ENCODE peak calls at places on chromosome X, in eight cellular contexts. R is AG04450; P is transverse colon; X is choroid plexus epithelial cell; K is Calu3; N is CD4-positive, alpha-beta T cell; O is HFFc6; M is BJ. H is an unnamed sample.
A peak's percentile ranks its signal among the peaks of the same experiment; 100 is the strongest.

GRCh38 chrX:3706481-3706880 is 7.0 kb downstream of the PRKX start:
- DNase-seq in R (no peak), O (no peak), P (no peak), K (no peak), N (no peak), X (no peak), M (no peak), H (no peak)

GRCh38 chrX:153642313-153642654 is 4.7 kb upstream of the DUSP9 start:
- DNase-seq in K (no peak), R (no peak), N (no peak), P (no peak), X (no peak), O (no peak), M (no peak), H (no peak)

GRCh38 chrX:103369479-103369878 is 6.9 kb upstream of the BEX3 start:
- DNase-seq in X (no peak), P (no peak), N (no peak), M (no peak), O (no peak), R (no peak), K (no peak), H (no peak)

GRCh38 chrX:140733766-140734342 is 24.3 kb downstream of the LINC00632 start:
- DNase-seq in K (peak; percentile 2), M (no peak), O (peak; percentile 9), P (no peak), N (no peak), X (peak; percentile 63), R (no peak), H (no peak)

GRCh38 chrX:9519546-9520210 is 54.8 kb downstream of the TBL1X start:
- DNase-seq in M (no peak), R (no peak), O (no peak), P (no peak), N (no peak), K (no peak), X (no peak), H (no peak)

GRCh38 chrX:132592880-132593279 is 104.0 kb upstream of the MBNL3 start:
- DNase-seq in O (no peak), M (no peak), X (peak; percentile 26), P (no peak), K (peak; percentile 20), R (no peak), N (no peak), H (no peak)

GRCh38 chrX:94908171-94908570 is 1234.2 kb downstream of the FAM133A start:
- DNase-seq in P (no peak), M (no peak), R (no peak), N (no peak), X (no peak), K (no peak), O (no peak), H (no peak)

GRCh38 chrX:153689654-153690465 is 2.1 kb downstream of the SLC6A8 start:
- DNase-seq in P (no peak), X (no peak), R (no peak), N (no peak), K (no peak), O (no peak), M (no peak), H (no peak)

GRCh38 chrX:22165732-22166457 is 106.8 kb upstream of the CBLL2 start:
- DNase-seq in M (no peak), R (no peak), O (peak; percentile 1), N (no peak), K (no peak), P (no peak), X (peak; percentile 40), H (no peak)

GRCh38 chrX:13275031-13275430 is 44.8 kb downstream of the ATXN3L start:
- DNase-seq in M (no peak), P (no peak), O (no peak), R (no peak), K (no peak), X (no peak), N (no peak), H (no peak)

GRCh38 chrX:23883737-23884354 is 23.9 kb downstream of the APOO start:
- DNase-seq in X (peak; percentile 80), K (no peak), N (no peak), O (peak; percentile 78), P (no peak), R (no peak), M (peak; percentile 77), H (no peak)

GRCh38 chrX:69116077-69116476 is 49.2 kb downstream of the PJA1 start:
- DNase-seq in K (no peak), M (no peak), P (no peak), N (no peak), O (no peak), R (no peak), X (no peak), H (no peak)

GRCh38 chrX:131746491-131746968 is 202.7 kb downstream of the OR13H1 start:
- DNase-seq in N (no peak), X (no peak), P (peak; percentile 89), M (no peak), K (no peak), R (no peak), O (no peak), H (peak; percentile 79)

GRCh38 chrX:18151661-18152060 is 69.0 kb downstream of the BEND2 start:
- DNase-seq in N (no peak), R (no peak), X (no peak), M (no peak), K (no peak), O (no peak), P (no peak), H (no peak)

GRCh38 chrX:2374086-2374485 is 126.7 kb downstream of the DHRSX start:
- DNase-seq in N (no peak), R (no peak), O (peak; percentile 54), P (no peak), K (no peak), X (no peak), M (no peak), H (no peak)

GRCh38 chrX:9378980-9379696 is 85.7 kb upstream of the TBL1X start:
- DNase-seq in R (no peak), K (peak; percentile 23), X (peak; percentile 54), M (no peak), P (peak; percentile 14), O (peak; percentile 14), N (no peak), H (no peak)

GRCh38 chrX:15059488-15059887 is 186.3 kb downstream of the MOSPD2 start:
- DNase-seq in R (no peak), M (no peak), O (no peak), X (peak; percentile 0), P (no peak), K (no peak), N (no peak), H (no peak)

GRCh38 chrX:70494441-70494840 is 49.8 kb downstream of the DLG3 start:
- DNase-seq in M (no peak), K (no peak), R (no peak), X (no peak), P (no peak), N (no peak), O (peak; percentile 7), H (no peak)

GRCh38 chrX:120269379-120270035 is 18.9 kb downstream of the ZBTB33 start:
- DNase-seq in N (no peak), P (no peak), M (no peak), O (no peak), K (no peak), R (no peak), X (peak; percentile 23), H (no peak)

GRCh38 chrX:73987166-73987565 is 316.8 kb upstream of the ZCCHC13 start:
- DNase-seq in P (no peak), N (no peak), M (no peak), O (no peak), K (no peak), X (no peak), R (no peak), H (no peak)

GRCh38 chrX:9707306-9708015 is 58.2 kb downstream of the GPR143 start:
- DNase-seq in N (no peak), M (no peak), K (no peak), O (no peak), P (no peak), R (no peak), X (no peak), H (no peak)

GRCh38 chrX:31057691-31058090 is 14.2 kb downstream of the FTHL17 start:
- DNase-seq in O (no peak), X (no peak), R (no peak), M (no peak), P (no peak), N (no peak), K (no peak), H (no peak)

GRCh38 chrX:54825716-54826428 is 18.3 kb downstream of the MAGED2 start:
- DNase-seq in K (no peak), O (peak; percentile 13), R (no peak), X (no peak), M (no peak), N (peak; percentile 37), P (no peak), H (no peak)
- TF ChIP-seq CTCF in K (no peak), O (no peak), R (no peak), X (no peak), M (no peak), N (peak; percentile 30), P (no peak), H (no peak)

GRCh38 chrX:129678176-129678880 is 23.6 kb upstream of the APLN start:
- DNase-seq in K (peak; percentile 82), X (no peak), M (no peak), O (no peak), P (peak; percentile 61), R (no peak), N (peak; percentile 51), H (no peak)
- TF ChIP-seq CTCF in K (peak; percentile 42), X (no peak), M (peak; percentile 11), O (peak; percentile 50), P (no peak), R (no peak), N (peak; percentile 29), H (no peak)

GRCh38 chrX:136209016-136209738 is 42.0 kb downstream of the MAP7D3 start:
- DNase-seq in X (peak; percentile 73), M (no peak), P (peak; percentile 45), N (peak; percentile 37), O (no peak), K (peak; percentile 56), R (no peak), H (no peak)
- TF ChIP-seq CTCF in X (peak; percentile 74), M (peak; percentile 51), P (peak; percentile 40), N (no peak), O (peak; percentile 74), K (peak; percentile 61), R (peak; percentile 60), H (peak; percentile 25)

DNA sequence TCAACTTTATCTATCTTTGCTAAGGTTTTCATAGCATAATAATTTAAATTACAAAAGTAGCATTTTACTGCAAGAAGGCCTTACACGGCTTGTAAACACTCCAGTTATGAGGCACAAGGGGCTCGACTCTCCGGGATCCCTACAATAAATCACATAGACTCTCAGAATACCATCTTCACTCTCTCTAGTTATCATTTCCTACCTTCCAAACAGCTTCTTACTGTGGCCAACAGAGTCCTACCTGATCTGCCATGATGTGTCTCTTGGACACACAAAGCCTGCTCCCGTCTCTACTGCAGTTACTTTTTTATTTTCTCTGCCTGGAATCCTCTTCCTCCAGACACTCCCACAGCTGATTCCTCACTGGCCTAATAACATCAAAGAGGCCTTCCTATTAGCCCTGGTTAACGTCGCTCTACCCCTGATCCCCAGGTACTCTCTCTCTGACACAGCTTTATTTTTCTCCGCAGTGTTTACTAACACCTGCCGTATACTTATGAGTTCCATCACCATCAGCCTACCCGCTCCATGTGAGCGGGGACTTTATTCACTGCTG is 559.6 kb upstream of the DIPK2B start:
- DNase-seq in P (no peak), X (no peak), M (no peak), O (no peak), N (no peak), K (no peak), R (no peak), H (no peak)
- TF ChIP-seq CTCF in P (no peak), X (no peak), M (no peak), O (no peak), N (no peak), K (no peak), R (no peak), H (no peak)